ENCODE peak calls at places on chromosomes 3 and 15, in ten cellular contexts. F, D, I, T, A, L, Q, G, P and B are unnamed samples.

GRCh38 chr3:71780430-71780829 is 4.5 kb downstream of the PROK2 start:
- DNase-seq in F (no peak), Q (no peak), I (no peak), T (no peak), P (no peak), D (no peak), A (no peak), L (no peak), G (no peak), B (no peak)

GRCh38 chr15:48616216-48616615 is 29.3 kb downstream of the FBN1 start:
- DNase-seq in A (no peak), I (no peak), L (peak; percentile 63), G (peak; percentile 37), T (no peak), F (no peak), Q (no peak), D (no peak), P (no peak), B (no peak)

GRCh38 chr3:49844464-49845183 is 11.7 kb downstream of the TRAIP start:
- DNase-seq in G (no peak), I (no peak), L (no peak), Q (no peak), A (peak; percentile 28), D (no peak), F (no peak), T (no peak), P (no peak), B (no peak)

GRCh38 chr15:71153823-71154524 is 38.7 kb downstream of the THSD4 start:
- DNase-seq in I (no peak), D (no peak), T (no peak), F (no peak), G (no peak), P (no peak), Q (peak; percentile 74), A (no peak), L (no peak), B (no peak)

GRCh38 chr3:179853176-179853575 is 183.6 kb downstream of the PEX5L start:
- DNase-seq in L (peak; percentile 92), A (peak; percentile 49), Q (no peak), G (peak; percentile 81), I (peak; percentile 48), D (no peak), F (no peak), T (no peak), P (no peak), B (no peak)

GRCh38 chr15:88909956-88910831 is 3.0 kb downstream of the MFGE8 start:
- DNase-seq in L (no peak), T (no peak), P (no peak), D (peak; percentile 66), I (no peak), G (no peak), A (peak; percentile 58), F (no peak), Q (no peak), B (no peak)

GRCh38 chr15:70267306-70267705 is 169.6 kb upstream of the TLE3 start:
- DNase-seq in G (no peak), Q (no peak), D (no peak), A (no peak), P (no peak), L (no peak), T (no peak), I (no peak), F (no peak), B (no peak)

GRCh38 chr3:187396661-187397060 is 28.5 kb downstream of the RTP4 start:
- DNase-seq in Q (no peak), T (no peak), F (no peak), I (no peak), G (no peak), A (no peak), D (no peak), P (no peak), L (no peak), B (no peak)

GRCh38 chr3:172646439-172647015 is 64.3 kb downstream of the NCEH1 start:
- DNase-seq in L (peak; percentile 67), F (no peak), T (no peak), I (no peak), G (no peak), P (no peak), A (peak; percentile 88), D (no peak), Q (peak; percentile 47), B (peak; percentile 96)

GRCh38 chr3:177439729-177440269 is 242.5 kb upstream of the TBL1XR1 start:
- DNase-seq in A (no peak), T (no peak), D (no peak), F (no peak), L (peak; percentile 35), Q (no peak), I (no peak), G (no peak), P (no peak), B (no peak)

GRCh38 chr15:60722328-60723112 is 243.6 kb upstream of the ICE2 start:
- DNase-seq in P (no peak), Q (no peak), D (no peak), I (no peak), T (no peak), L (no peak), A (no peak), F (no peak), G (no peak), B (no peak)

GRCh38 chr15:20358066-20358780 is 183.4 kb downstream of the GOLGA6L6 start:
- DNase-seq in Q (no peak), L (no peak), D (peak; percentile 21), I (no peak), T (peak; percentile 52), A (no peak), P (no peak), G (no peak), F (no peak), B (no peak)

GRCh38 chr3:72782521-72782920 is 65.7 kb downstream of the SHQ1 start:
- DNase-seq in A (no peak), D (no peak), F (no peak), T (no peak), G (no peak), L (no peak), Q (no peak), I (no peak), P (no peak), B (no peak)

GRCh38 chr15:51493892-51494291 is 128.7 kb downstream of the DMXL2 start:
- DNase-seq in P (no peak), A (no peak), Q (no peak), D (no peak), F (no peak), L (peak; percentile 73), G (peak; percentile 30), I (no peak), T (no peak), B (no peak)

GRCh38 chr3:194304186-194304917 is 46.8 kb downstream of the CPN2 start:
- DNase-seq in I (no peak), P (no peak), Q (no peak), A (no peak), G (no peak), T (no peak), L (no peak), D (no peak), F (no peak), B (no peak)

GRCh38 chr15:80875568-80875967 is 96.4 kb downstream of the CEMIP start:
- DNase-seq in L (no peak), A (peak; percentile 12), G (no peak), I (no peak), F (no peak), Q (no peak), T (no peak), P (no peak), D (peak; percentile 32), B (no peak)

GRCh38 chr15:65945616-65946015 is 76.3 kb downstream of the RAB11A start:
- DNase-seq in L (no peak), Q (no peak), F (no peak), P (peak; percentile 24), D (no peak), T (no peak), G (no peak), I (no peak), A (no peak), B (no peak)

DNA sequence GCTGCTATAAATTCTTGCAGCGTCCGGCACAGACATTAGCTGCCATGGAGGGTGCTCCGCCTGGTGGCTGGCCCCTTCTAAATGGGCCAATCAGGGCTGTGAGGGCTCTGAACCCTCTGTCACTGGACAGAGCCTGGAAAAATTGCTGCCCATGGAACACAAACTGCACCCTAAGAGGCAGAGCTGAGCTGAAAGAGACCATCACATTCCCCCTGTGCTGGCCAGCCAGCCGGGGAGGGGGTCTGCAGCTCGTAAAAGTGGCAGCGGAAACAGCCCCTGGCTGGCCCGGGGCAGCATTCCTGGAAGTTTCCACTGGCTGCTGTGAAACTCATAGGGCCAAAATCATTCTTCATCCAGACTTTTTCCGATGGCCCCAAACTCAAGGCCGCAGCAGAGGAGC is 21.0 kb upstream of the DUSP7 start:
- DNase-seq in I (no peak), A (no peak), P (no peak), D (no peak), Q (no peak), F (no peak), G (no peak), T (no peak), L (no peak), B (no peak)
- TF ChIP-seq CTCF in I (peak; percentile 27), A (no peak), P (no peak), D (no peak), Q (no peak), F (no peak), G (peak; percentile 23), T (no peak), L (no peak), B (no peak)

GRCh38 chr3:64475037-64475436 is 212.8 kb downstream of the ADAMTS9 start:
- DNase-seq in T (no peak), Q (no peak), F (no peak), L (no peak), D (no peak), A (no peak), I (no peak), P (no peak), G (no peak), B (no peak)
- TF ChIP-seq CTCF in T (no peak), Q (no peak), F (no peak), L (no peak), D (no peak), A (peak; percentile 5), I (no peak), P (peak; percentile 28), G (peak; percentile 15), B (no peak)

DNA sequence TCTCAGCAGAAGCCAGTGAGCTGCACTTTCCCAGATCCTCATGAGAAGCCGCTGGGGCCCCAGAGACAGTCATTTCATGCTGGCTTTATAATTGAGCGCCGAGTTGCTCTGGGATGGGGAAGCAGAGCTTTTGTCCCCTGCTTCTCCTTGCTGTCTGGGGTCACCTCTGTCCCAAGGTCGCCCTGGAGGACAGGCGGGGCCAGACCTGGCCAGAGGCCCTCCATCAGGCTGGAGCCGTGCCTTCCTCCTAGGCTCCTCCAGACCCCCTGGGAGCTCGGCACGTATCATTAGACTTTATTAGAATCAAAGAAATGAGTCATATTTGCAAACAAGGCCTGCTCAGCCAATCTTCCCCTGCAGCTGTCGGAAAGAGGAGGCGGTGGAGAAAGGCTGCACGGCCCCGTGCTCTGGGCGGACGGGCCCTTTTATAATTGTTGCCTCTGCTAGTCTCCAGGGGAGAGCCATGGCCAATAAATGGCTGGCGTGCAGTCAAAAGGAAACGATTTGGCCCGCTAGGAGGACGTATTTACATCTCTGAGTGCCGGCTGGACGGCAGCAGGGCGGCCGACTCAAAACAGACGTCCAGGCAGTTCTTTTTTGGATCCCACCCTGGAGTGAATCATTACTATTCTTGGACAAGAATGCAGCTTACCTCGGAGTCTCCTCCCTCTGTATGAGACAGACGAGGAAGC is 50.4 kb downstream of the SLC6A6 start:
- DNase-seq in P (no peak), G (peak; percentile 96), L (peak; percentile 98), A (peak; percentile 99), Q (peak; percentile 92), F (peak; percentile 41), D (peak; percentile 90), T (no peak), I (peak; percentile 97), B (peak; percentile 88)
- TF ChIP-seq CTCF in P (no peak), G (peak; percentile 30), L (peak; percentile 21), A (no peak), Q (no peak), F (peak; percentile 38), D (peak; percentile 20), T (no peak), I (no peak), B (no peak)

GRCh38 chr3:43766672-43767465 is 76.1 kb downstream of the ABHD5 start:
- DNase-seq in F (no peak), A (peak; percentile 81), T (no peak), P (no peak), G (no peak), Q (peak; percentile 72), D (no peak), I (no peak), L (peak; percentile 77), B (peak; percentile 71)
- TF ChIP-seq CTCF in F (no peak), A (peak; percentile 10), T (no peak), P (no peak), G (peak; percentile 2), Q (no peak), D (no peak), I (peak; percentile 6), L (peak; percentile 12), B (peak; percentile 14)